ENCODE peak calls at places on chromosome 12, in nine cellular contexts. P is activated naive CD4-positive, alpha-beta T cell; Z is K562; B is cardiac muscle cell; T is non-pigmented ciliary epithelial cell; H is iPS DF 6.9; C is right lobe of liver; J is stimulated activated CD4-positive, alpha-beta T cell treated with anti-CD3 and anti-CD28 coated beads, TNF-alpha, amount 100 ng/mL, for 48 hours; K is CD4-positive, alpha-beta memory T cell. V is an unnamed sample.

GRCh38 chr12:55717397-55718007 is 1.7 kb downstream of the BLOC1S1 start:
- DNase-seq in P (no peak), Z (no peak), B (no peak), T (no peak), H (no peak), C (no peak), J (peak), K (no peak), V (no peak)

GRCh38 chr12:69266045-69266635 is 26.8 kb downstream of the CPSF6 start:
- DNase-seq in P (no peak), Z (no peak), B (peak), T (peak), H (no peak), C (no peak), J (no peak), K (no peak), V (no peak)

GRCh38 chr12:6073426-6073825 is 51.0 kb downstream of the VWF start:
- DNase-seq in P (no peak), Z (no peak), B (no peak), T (no peak), H (no peak), C (peak), J (no peak), K (no peak), V (no peak)

GRCh38 chr12:13195848-13196301 is 651 bp upstream of the EMP1 start:
- DNase-seq in P (no peak), Z (no peak), B (peak), T (no peak), H (no peak), C (no peak), J (no peak), K (no peak), V (no peak)

GRCh38 chr12:2243275-2243674 is 190.5 kb downstream of the CACNA1C start:
- DNase-seq in P (no peak), Z (no peak), B (no peak), T (no peak), H (no peak), C (no peak), J (no peak), K (no peak), V (no peak)

GRCh38 chr12:93245543-93245942 is 132.2 kb upstream of the NUDT4 start:
- DNase-seq in P (no peak), Z (no peak), B (no peak), T (no peak), H (no peak), C (no peak), J (no peak), K (peak), V (no peak)

GRCh38 chr12:32437095-32437515 is 37.7 kb downstream of the FGD4 start:
- DNase-seq in P (no peak), Z (no peak), B (peak), T (peak), H (no peak), C (no peak), J (no peak), K (no peak), V (no peak)

GRCh38 chr12:27013606-27014084 is 539 bp downstream of the TM7SF3 start:
- DNase-seq in P (no peak), Z (peak), B (peak), T (no peak), H (no peak), C (no peak), J (no peak), K (no peak), V (peak)

GRCh38 chr12:131613186-131613585 is 97.7 kb upstream of the SFSWAP start:
- DNase-seq in P (no peak), Z (no peak), B (no peak), T (no peak), H (no peak), C (no peak), J (no peak), K (no peak), V (no peak)

GRCh38 chr12:20546267-20546666 is 148.9 kb upstream of the SLCO1C1 start:
- DNase-seq in P (no peak), Z (no peak), B (no peak), T (no peak), H (no peak), C (no peak), J (no peak), K (no peak), V (no peak)

GRCh38 chr12:18907793-18908580 is 170.1 kb downstream of the CAPZA3 start:
- DNase-seq in P (no peak), Z (no peak), B (no peak), T (no peak), H (no peak), C (no peak), J (no peak), K (no peak), V (no peak)

GRCh38 chr12:42786400-42786799 is 196.9 kb upstream of the PRICKLE1 start:
- DNase-seq in P (no peak), Z (no peak), B (no peak), T (no peak), H (no peak), C (no peak), J (no peak), K (no peak), V (no peak)

GRCh38 chr12:2294651-2295475 is 242.1 kb downstream of the CACNA1C start:
- DNase-seq in P (no peak), Z (no peak), B (peak), T (no peak), H (no peak), C (no peak), J (no peak), K (no peak), V (no peak)

GRCh38 chr12:108340037-108340436 is 926 bp upstream of the CMKLR1 start:
- DNase-seq in P (no peak), Z (no peak), B (no peak), T (no peak), H (no peak), C (no peak), J (no peak), K (no peak), V (peak)

GRCh38 chr12:6956332-6956727 is 5.2 kb downstream of the PTPN6 start:
- DNase-seq in P (no peak), Z (no peak), B (no peak), T (no peak), H (no peak), C (no peak), J (no peak), K (no peak), V (no peak)

GRCh38 chr12:53989227-53990113 is 4.5 kb downstream of the HOXC10 start:
- DNase-seq in P (no peak), Z (no peak), B (peak), T (peak), H (no peak), C (no peak), J (no peak), K (no peak), V (peak)

GRCh38 chr12:13947237-13947945 is 34.0 kb downstream of the GRIN2B start:
- DNase-seq in P (no peak), Z (no peak), B (no peak), T (no peak), H (no peak), C (no peak), J (no peak), K (no peak), V (no peak)

GRCh38 chr12:132872975-132873421 is 14.4 kb downstream of the CHFR start:
- DNase-seq in P (no peak), Z (no peak), B (no peak), T (no peak), H (no peak), C (no peak), J (no peak), K (peak), V (no peak)

GRCh38 chr12:91326043-91327027 is 143.7 kb upstream of the DCN start:
- DNase-seq in P (no peak), Z (peak), B (peak), T (peak), H (peak), C (no peak), J (no peak), K (peak), V (peak)

GRCh38 chr12:67633708-67634107 is 14.8 kb upstream of the DYRK2 start:
- DNase-seq in P (no peak), Z (no peak), B (no peak), T (no peak), H (no peak), C (peak), J (no peak), K (no peak), V (peak)

GRCh38 chr12:30999011-30999410 is 72.5 kb downstream of the TSPAN11 start:
- DNase-seq in P (no peak), Z (no peak), B (no peak), T (no peak), H (no peak), C (no peak), J (no peak), K (no peak), V (no peak)

GRCh38 chr12:89781961-89782360 is 73.3 kb upstream of the ATP2B1 start:
- DNase-seq in P (no peak), Z (no peak), B (no peak), T (no peak), H (no peak), C (no peak), J (no peak), K (no peak), V (no peak)

GRCh38 chr12:42469355-42470006 is 120.1 kb downstream of the PRICKLE1 start:
- DNase-seq in P (no peak), Z (no peak), B (no peak), T (no peak), H (no peak), C (no peak), J (no peak), K (no peak), V (peak)

GRCh38 chr12:130212384-130212783 is 50.1 kb downstream of the FZD10 start:
- DNase-seq in P (no peak), Z (no peak), B (no peak), T (no peak), H (no peak), C (no peak), J (no peak), K (no peak), V (no peak)

GRCh38 chr12:109710279-109710746 is 3.3 kb upstream of the FAM222A start:
- DNase-seq in P (no peak), Z (no peak), B (no peak), T (no peak), H (no peak), C (no peak), J (no peak), K (no peak), V (no peak)

GRCh38 chr12:132561784-132562156 is 48.6 kb downstream of the LRCOL1 start:
- DNase-seq in P (no peak), Z (peak), B (no peak), T (no peak), H (no peak), C (no peak), J (no peak), K (no peak), V (no peak)

GRCh38 chr12:96063046-96063445 is 27.7 kb upstream of the LTA4H start:
- DNase-seq in P (no peak), Z (no peak), B (peak), T (no peak), H (no peak), C (no peak), J (no peak), K (peak), V (no peak)

GRCh38 chr12:57902371-57903042 is 38.9 kb upstream of the ATP23 start:
- DNase-seq in P (no peak), Z (no peak), B (peak), T (no peak), H (no peak), C (no peak), J (no peak), K (no peak), V (no peak)

GRCh38 chr12:53467880-53468279 is 16.0 kb downstream of the PCBP2 start:
- DNase-seq in P (no peak), Z (no peak), B (no peak), T (no peak), H (no peak), C (no peak), J (no peak), K (no peak), V (no peak)

GRCh38 chr12:88957358-88957757 is 377.1 kb upstream of the KITLG start:
- DNase-seq in P (no peak), Z (no peak), B (no peak), T (no peak), H (no peak), C (no peak), J (no peak), K (no peak), V (no peak)

GRCh38 chr12:119624971-119625370 is 31.4 kb downstream of the TMEM233 start:
- DNase-seq in P (no peak), Z (no peak), B (peak), T (no peak), H (no peak), C (no peak), J (no peak), K (no peak), V (no peak)

GRCh38 chr12:112796067-112796466 is 4.5 kb downstream of the RPH3A start:
- DNase-seq in P (no peak), Z (no peak), B (no peak), T (no peak), H (no peak), C (no peak), J (no peak), K (no peak), V (no peak)

GRCh38 chr12:110199360-110200123 is 75.4 kb downstream of the IFT81 start:
- DNase-seq in P (no peak), Z (no peak), B (peak), T (peak), H (peak), C (no peak), J (no peak), K (no peak), V (no peak)

GRCh38 chr12:292186-292585 is 29.6 kb upstream of the SLC6A13 start:
- DNase-seq in P (no peak), Z (no peak), B (no peak), T (peak), H (no peak), C (no peak), J (no peak), K (no peak), V (no peak)

GRCh38 chr12:26378721-26379120 is 183.3 kb downstream of the SSPN start:
- DNase-seq in P (no peak), Z (no peak), B (peak), T (no peak), H (no peak), C (no peak), J (no peak), K (no peak), V (peak)

GRCh38 chr12:52903855-52904508 is 894 bp downstream of the KRT8 start:
- DNase-seq in P (no peak), Z (peak), B (peak), T (no peak), H (no peak), C (peak), J (no peak), K (no peak), V (no peak)

GRCh38 chr12:124861492-124861891 is 2.2 kb downstream of the SCARB1 start:
- DNase-seq in P (no peak), Z (peak), B (peak), T (no peak), H (no peak), C (peak), J (no peak), K (no peak), V (peak)

V was measured in Ammon's horn.